ENCODE peak calls at places on chromosomes 12 and 14, in eight cellular contexts. L is AML-193; Y is colonic mucosa; O is activated T-helper 2 cell treated with anti-CD3 and anti-CD28 coated beads, Interferon-gamma antibody, Interleukin-2, Interleukin-4, amounts not matched to agents 10 μg/mL and 5 μg/mL and 100 μg/mL, durations not matched to agents 14 hours and 24 hours and 36 hours; I is hippocampal formation; T is mesothelial cell of epicardium; A is neuronal stem cell; D is activated CD4-positive, CD25-positive, alpha-beta regulatory T cell. Q is an unnamed sample.

GRCh38 chr12:110647669-110648068 is 33.7 kb downstream of the TCTN1 start:
- DNase-seq in I (no peak), D (no peak), T (no peak), A (no peak), L (no peak), O (no peak), Y (no peak), Q (no peak)

GRCh38 chr12:130764073-130764472 is 48.0 kb upstream of the RIMBP2 start:
- DNase-seq in T (no peak), Y (no peak), A (no peak), I (no peak), O (no peak), D (no peak), L (no peak), Q (no peak)

GRCh38 chr12:129704232-129704830 is 199.5 kb downstream of the TMEM132D start:
- DNase-seq in A (no peak), O (no peak), D (no peak), T (no peak), I (no peak), L (no peak), Y (no peak), Q (no peak)

GRCh38 chr14:52013984-52014600 is 24.7 kb downstream of the RTRAF start:
- DNase-seq in D (no peak), O (no peak), I (no peak), Y (no peak), T (no peak), A (no peak), L (peak; percentile 14), Q (no peak)

GRCh38 chr12:108559748-108560147 is 1.2 kb downstream of the SART3 start:
- DNase-seq in O (peak; percentile 8), A (no peak), Y (no peak), D (no peak), I (no peak), L (no peak), T (no peak), Q (no peak)

GRCh38 chr12:82964446-82964845 is 277.7 kb downstream of the TMTC2 start:
- DNase-seq in Y (no peak), I (no peak), L (no peak), O (no peak), A (no peak), T (no peak), D (no peak), Q (no peak)

GRCh38 chr12:88743946-88744685 is 163.8 kb upstream of the KITLG start:
- DNase-seq in Y (no peak), L (no peak), D (no peak), A (no peak), O (no peak), T (no peak), I (no peak), Q (no peak)

GRCh38 chr12:62813031-62813829 is 121.7 kb downstream of the PPM1H start:
- DNase-seq in T (peak; percentile 38), A (peak; percentile 62), L (peak; percentile 60), I (peak; percentile 66), Y (peak; percentile 41), O (peak; percentile 10), D (no peak), Q (peak; percentile 51)

GRCh38 chr12:93109794-93110203 is 180.7 kb upstream of the EEA1 start:
- DNase-seq in T (no peak), I (no peak), A (no peak), D (no peak), L (no peak), Y (no peak), O (no peak), Q (no peak)

GRCh38 chr12:89111964-89112363 is 240.3 kb downstream of the DUSP6 start:
- DNase-seq in A (no peak), I (no peak), Y (no peak), O (no peak), T (no peak), D (no peak), L (no peak), Q (no peak)